ENCODE peak calls at places on chromosomes 4 and X, in five cellular contexts. A is suprapubic skin; N is A673; Y is CD4-positive, alpha-beta memory T cell; I is psoas muscle. C is an unnamed sample. For H3K4me1, the result is how much of the 10 kb centered on the place peaks cover.

GRCh38 chr4:3469386-3470243 is 6.5 kb downstream of the DOK7 start:
- DNase-seq in N (no peak), Y (no peak), I (peak), A (no peak), C (no peak)

GRCh38 chr4:137032242-137032641 is 500.1 kb downstream of the PCDH18 start:
- DNase-seq in I (no peak), N (peak), A (no peak), Y (no peak), C (no peak)

GRCh38 chr4:30801876-30802275 is 81.7 kb downstream of the PCDH7 start:
- DNase-seq in A (no peak), Y (no peak), N (no peak), I (no peak), C (no peak)

GRCh38 chrX:71809886-71810285 is 46.7 kb downstream of the CXorf49B start:
- DNase-seq in A (no peak), I (no peak), Y (no peak), N (no peak), C (no peak)

GRCh38 chrX:115013705-115014104 is 3.7 kb downstream of the IL13RA2 start:
- DNase-seq in A (no peak), N (no peak), Y (no peak), I (no peak), C (no peak)

GRCh38 chrX:102067966-102068723 is 57.3 kb upstream of the TCEAL2 start:
- DNase-seq in N (peak), A (no peak), I (no peak), Y (peak), C (peak)

GRCh38 chr4:26325191-26325590 is 4.4 kb downstream of the RBPJ start:
- DNase-seq in I (no peak), N (peak), Y (peak), A (no peak), C (no peak)

GRCh38 chrX:68829594-68830485 is 1.0 kb downstream of the EFNB1 start:
- DNase-seq in A (no peak), N (no peak), Y (peak), I (peak), C (no peak)

GRCh38 chrX:154349359-154349935 is 25.0 kb downstream of the FLNA start:
- DNase-seq in Y (no peak), I (peak), N (no peak), A (no peak), C (peak)

GRCh38 chr4:182143822-182144620 is 99.2 kb upstream of the TENM3 start:
- DNase-seq in A (no peak), N (peak), I (peak), Y (no peak), C (no peak)

GRCh38 chr4:155999743-156000142 is 46.1 kb upstream of the CTSO start:
- DNase-seq in A (no peak), I (peak), N (peak), Y (no peak), C (no peak)

GRCh38 chrX:44017726-44018125 is 44.5 kb upstream of the NDP start:
- DNase-seq in N (no peak), I (no peak), A (no peak), Y (no peak), C (no peak)

GRCh38 chr4:1564535-1565375 is 119.4 kb downstream of the FAM53A start:
- DNase-seq in N (no peak), A (no peak), Y (no peak), I (peak), C (no peak)

GRCh38 chrX:151723156-151723760 is 7.4 kb downstream of the FATE1 start:
- DNase-seq in Y (no peak), A (peak), N (no peak), I (no peak), C (no peak)

GRCh38 chr4:112279882-112280315 is 5.8 kb downstream of the TIFA start:
- DNase-seq in Y (no peak), I (no peak), A (no peak), N (no peak), C (no peak)

GRCh38 chr4:86614896-86615295 is 20.8 kb downstream of the PTPN13 start:
- DNase-seq in Y (no peak), A (no peak), N (no peak), I (no peak), C (no peak)

GRCh38 chr4:119498520-119498919 is 130.1 kb downstream of the PDE5A start:
- DNase-seq in Y (no peak), I (no peak), A (no peak), N (no peak), C (no peak)

GRCh38 chr4:68748181-68748981 is 67.4 kb upstream of the UGT2B10 start:
- DNase-seq in A (no peak), Y (no peak), N (peak), I (no peak), C (no peak)

GRCh38 chr4:678765-679481 is 4.6 kb downstream of the MYL5 start:
- DNase-seq in Y (no peak), A (no peak), N (no peak), I (no peak), C (no peak)

GRCh38 chr4:159298502-159298901 is 195.6 kb downstream of the RAPGEF2 start:
- DNase-seq in Y (no peak), A (no peak), N (no peak), I (no peak), C (no peak)

GRCh38 chr4:47623916-47624554 is 139.0 kb downstream of the ATP10D start:
- DNase-seq in A (no peak), N (no peak), I (no peak), Y (no peak), C (no peak)

GRCh38 chr4:158255727-158256324 is 45.5 kb downstream of the TMEM144 start:
- DNase-seq in Y (no peak), N (peak), I (no peak), A (no peak), C (no peak)

GRCh38 chr4:99087887-99088484 is 602 bp downstream of the ADH5 start:
- DNase-seq in I (peak), A (peak), Y (peak), N (peak), C (no peak)

GRCh38 chrX:71637848-71638247 is 19.5 kb upstream of the CXCR3 start:
- DNase-seq in Y (no peak), N (no peak), A (no peak), I (no peak), C (no peak)

GRCh38 chr4:145481164-145481941 is at the start of gene SMAD1:
- DNase-seq in N (peak), I (peak), A (peak), Y (peak), C (no peak)

GRCh38 chrX:63958134-63958865 is 173.3 kb upstream of the ARHGEF9 start:
- DNase-seq in I (no peak), N (no peak), A (no peak), Y (no peak), C (no peak)

GRCh38 chr4:40283968-40284367 is 51.2 kb upstream of the CHRNA9 start:
- DNase-seq in A (no peak), I (no peak), N (peak), Y (peak), C (peak)

GRCh38 chr4:154618708-154619315 is 6.4 kb upstream of the FGG start:
- DNase-seq in N (peak), Y (peak), A (no peak), I (no peak), C (no peak)

GRCh38 chr4:646460-646859 is 21.1 kb downstream of the PDE6B start:
- DNase-seq in A (no peak), Y (no peak), I (no peak), N (no peak), C (no peak)

GRCh38 chr4:36997727-36998126 is 246.8 kb upstream of the NWD2 start:
- DNase-seq in N (no peak), A (no peak), Y (no peak), I (no peak), C (no peak)

GRCh38 chrX:85243761-85244410 is at the start of the genes SATL1 and ZNF711:
- DNase-seq in N (peak), I (peak), Y (no peak), A (peak), C (peak)

GRCh38 chrX:139691493-139691842 is 16.5 kb downstream of the MCF2 start:
- DNase-seq in N (no peak), Y (no peak), A (no peak), I (no peak), C (no peak)

GRCh38 chr4:134787315-134787714 is 585.7 kb upstream of the PABPC4L start:
- DNase-seq in Y (no peak), I (no peak), A (no peak), N (no peak), C (no peak)

DNA sequence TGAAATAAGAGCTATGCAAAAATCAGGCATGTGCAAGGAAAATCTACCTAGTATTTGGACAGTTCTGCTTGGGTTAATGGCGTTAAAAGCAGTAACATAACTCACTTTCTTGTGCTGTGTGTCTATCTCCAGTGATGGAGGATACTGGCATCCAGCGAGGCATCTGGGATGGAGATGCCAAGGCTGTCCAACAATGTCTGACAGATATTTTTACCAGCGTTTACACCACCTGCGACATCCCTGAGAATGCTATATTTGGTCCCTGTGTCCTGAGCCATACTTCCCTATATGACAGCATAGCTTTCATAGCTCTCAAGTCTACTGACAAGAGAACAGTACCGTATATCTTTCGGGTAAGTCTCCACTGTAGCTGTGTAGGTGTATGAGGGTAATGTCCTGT is 2.6 kb downstream of the PRDM8 start:
- DNase-seq in Y (no peak), A (no peak), N (no peak), I (no peak), C (no peak)
- H3K4me1 ChIP-seq in Y (under half), A (under half), N (under half), I (under half), C (under half)

GRCh38 chr4:85509882-85510631 is 35.1 kb downstream of the ARHGAP24 start:
- DNase-seq in I (no peak), Y (no peak), A (no peak), N (no peak), C (no peak)
- H3K4me1 ChIP-seq in I (under half), Y (under half), A (under half), N (under half), C (under half)

GRCh38 chr4:168664242-168664897 is 167.5 kb downstream of the PALLD start:
- DNase-seq in N (no peak), Y (no peak), A (no peak), I (no peak), C (no peak)

GRCh38 chr4:168667397-168667796 is 170.5 kb downstream of the PALLD start:
- DNase-seq in N (no peak), Y (no peak), A (no peak), I (no peak), C (no peak)

GRCh38 chr4:168659971-168660465 is 163.2 kb downstream of the PALLD start:
- DNase-seq in Y (no peak), N (no peak), A (no peak), I (no peak), C (no peak)

GRCh38 chr4:168666531-168666930 is 169.7 kb downstream of the PALLD start:
- DNase-seq in N (peak), I (no peak), Y (no peak), A (no peak), C (no peak)

DNA sequence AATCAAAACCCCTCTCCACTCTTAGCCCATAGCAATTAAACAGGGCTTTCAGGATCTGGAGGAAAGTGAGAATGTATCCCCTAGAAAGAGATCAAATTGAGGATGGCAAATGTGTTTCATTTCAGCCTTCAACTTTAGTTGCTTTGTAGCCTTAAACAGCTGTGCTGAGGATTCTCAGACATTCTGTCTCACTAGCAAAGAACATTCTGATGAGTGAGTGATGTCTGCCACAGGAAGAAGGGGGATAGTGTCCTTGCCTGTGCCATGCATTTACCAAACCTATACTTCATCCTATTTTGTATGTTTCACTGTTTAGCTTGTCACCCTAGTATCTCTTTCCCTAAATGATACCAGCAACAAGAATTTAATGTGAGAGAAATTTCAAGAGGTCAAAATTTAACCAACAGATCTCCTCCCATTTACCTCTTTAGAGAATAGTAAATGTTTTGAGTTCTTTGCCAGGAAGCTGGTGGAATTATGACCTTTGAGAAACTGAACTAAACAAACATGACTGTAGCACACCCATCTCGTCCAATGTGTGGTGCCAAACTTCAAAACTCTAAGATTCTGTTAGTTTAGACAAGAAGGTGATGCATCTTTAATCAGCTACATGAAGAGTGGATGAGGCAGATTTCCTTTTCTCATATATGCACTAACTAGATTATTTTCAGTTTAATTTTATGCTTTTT is 165.6 kb downstream of the PALLD start:
- DNase-seq in I (no peak), A (no peak), Y (no peak), N (no peak), C (no peak)
- H3K4me1 ChIP-seq in I (under half), A (under half), Y (under half), N (under half), C (under half)

DNA sequence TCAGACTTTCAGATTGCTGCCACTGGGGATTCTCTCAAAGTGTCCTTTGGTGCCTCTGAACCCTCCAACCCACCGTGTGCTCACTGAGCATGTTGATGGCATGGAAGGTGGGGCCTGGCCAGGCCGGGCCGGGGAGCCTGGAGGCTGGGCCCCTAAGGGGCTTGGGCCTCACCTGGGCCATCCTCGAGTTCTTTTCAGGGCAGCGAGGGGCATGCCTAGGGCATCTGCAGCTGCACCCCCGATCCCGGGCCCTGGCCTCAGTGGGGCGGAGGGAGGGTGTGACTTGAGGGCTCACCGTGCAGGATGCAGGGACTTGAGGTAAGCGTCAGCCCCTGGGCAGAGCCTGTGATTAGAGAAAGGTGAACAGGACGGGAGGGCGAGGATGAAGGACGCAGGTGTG is 1.6 kb upstream of the SH3TC1 start:
- DNase-seq in A (no peak), I (no peak), N (no peak), Y (no peak), C (no peak)
- H3K4me1 ChIP-seq in A (half or more), I (under half), N (under half), Y (under half), C (under half)

GRCh38 chrX:54922547-54922946 is 1.9 kb downstream of the TRO start:
- DNase-seq in A (no peak), I (no peak), N (no peak), Y (no peak), C (no peak)
- H3K4me1 ChIP-seq in A (under half), I (under half), N (under half), Y (under half), C (under half)

GRCh38 chrX:48938721-48939416 is 18.5 kb downstream of the OTUD5 start:
- DNase-seq in A (no peak), Y (peak), N (no peak), I (no peak), C (peak)

GRCh38 chrX:48933757-48934156 is 14.9 kb upstream of the PIM2 start:
- DNase-seq in Y (no peak), N (no peak), I (no peak), A (no peak), C (no peak)

GRCh38 chrX:48937065-48937907 is 18.5 kb upstream of the PIM2 start:
- DNase-seq in I (peak), A (peak), N (no peak), Y (peak), C (peak)

GRCh38 chrX:48936429-48937064 is 17.7 kb upstream of the PIM2 start:
- DNase-seq in N (no peak), Y (no peak), A (no peak), I (no peak), C (no peak)

DNA sequence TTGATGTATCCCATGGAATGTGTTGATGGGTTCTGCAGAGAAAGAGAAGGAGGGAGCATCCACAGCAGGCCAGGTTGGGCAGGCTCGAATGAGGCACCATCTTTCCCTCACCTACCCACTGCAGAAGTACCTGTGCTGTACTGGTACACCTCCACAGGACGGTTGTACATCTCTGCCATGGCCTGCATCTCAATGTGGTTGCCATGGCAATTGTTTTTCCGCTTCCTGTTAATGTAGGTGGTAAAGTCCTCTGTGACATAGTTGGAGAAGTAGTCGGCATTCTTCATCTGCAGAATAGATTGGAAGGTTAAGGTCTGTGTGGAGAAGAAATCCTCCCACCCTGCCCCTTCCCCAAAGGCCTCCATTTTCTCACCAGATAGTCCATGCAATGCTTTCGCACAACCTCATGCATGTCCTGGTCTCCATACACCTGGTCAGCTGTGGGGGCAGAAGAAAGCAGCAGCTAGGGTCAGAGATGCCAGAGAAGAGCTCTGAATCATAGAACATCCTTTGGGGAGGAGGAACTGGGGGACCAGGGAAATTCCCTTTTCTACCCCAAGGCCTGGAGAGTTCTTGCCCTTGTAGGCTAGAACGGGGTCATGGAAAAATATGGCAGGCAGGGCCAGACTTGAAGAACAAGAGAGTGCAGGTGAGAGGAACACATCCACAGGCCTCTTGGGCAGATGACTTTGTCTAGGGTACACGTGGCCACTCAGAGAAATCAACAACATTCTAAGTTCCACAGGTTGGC is 15.9 kb upstream of the PIM2 start:
- DNase-seq in Y (peak), I (no peak), A (no peak), N (no peak), C (peak)
- H3K4me1 ChIP-seq in Y (half or more), I (under half), A (under half), N (under half), C (half or more)

GRCh38 chr4:74012130-74012529 is 13.7 kb upstream of the CXCL5 start:
- DNase-seq in N (no peak), I (no peak), Y (no peak), A (no peak), C (no peak)

GRCh38 chr4:74014332-74014731 is 15.9 kb upstream of the CXCL5 start:
- DNase-seq in N (no peak), Y (no peak), I (no peak), A (no peak), C (no peak)

GRCh38 chr4:74016068-74016467 is 17.6 kb upstream of the CXCL5 start:
- DNase-seq in A (no peak), Y (no peak), I (no peak), N (no peak), C (no peak)

GRCh38 chr4:74015126-74015780 is 16.8 kb upstream of the CXCL5 start:
- DNase-seq in I (no peak), A (no peak), N (no peak), Y (no peak), C (no peak)

GRCh38 chr4:74013269-74013668 is 14.8 kb upstream of the CXCL5 start:
- DNase-seq in I (no peak), N (no peak), Y (no peak), A (no peak), C (no peak)
- H3K4me1 ChIP-seq in I (under half), N (under half), Y (under half), A (under half), C (under half)

DNA sequence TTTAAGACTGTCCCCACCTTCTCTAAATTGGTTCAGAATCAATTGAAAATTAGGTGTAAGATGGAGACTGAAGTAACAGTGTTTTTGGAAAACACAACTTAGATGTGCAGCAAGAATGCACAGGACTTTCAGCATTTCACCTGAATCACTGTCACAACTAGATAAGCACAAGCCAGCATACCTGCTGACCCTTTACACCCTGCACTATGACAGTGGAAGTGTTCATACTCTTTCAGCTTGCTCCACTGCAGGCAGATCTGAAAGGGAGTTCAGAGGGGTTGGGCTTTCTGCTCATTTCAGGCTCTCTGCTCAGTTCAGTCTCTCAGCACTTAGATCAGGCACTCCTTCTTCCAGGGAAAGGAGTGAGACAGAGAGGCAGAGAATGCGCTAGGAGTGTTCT is 22.8 kb downstream of the DCUN1D4 start:
- DNase-seq in Y (no peak), A (no peak), I (no peak), N (no peak), C (no peak)
- H3K4me1 ChIP-seq in Y (under half), A (under half), I (under half), N (under half), C (under half)

DNA sequence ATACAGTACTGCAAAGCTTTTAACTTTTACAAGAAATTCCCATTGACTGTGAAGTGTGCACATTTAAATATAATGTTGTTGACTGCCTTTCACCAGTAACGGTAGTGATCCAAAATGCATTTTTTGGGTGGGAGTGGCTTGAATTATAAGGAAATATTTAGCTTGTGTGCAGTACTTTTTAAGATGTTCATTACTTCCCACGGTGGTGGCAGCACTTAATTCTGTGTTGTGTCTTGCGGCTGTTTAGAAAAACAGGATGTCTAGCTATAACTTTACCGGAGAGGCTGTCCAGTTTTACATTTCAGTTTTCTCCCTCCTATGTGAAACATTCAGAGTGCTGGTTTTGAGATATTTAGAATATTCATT is 1.7 kb downstream of the TMEM131L start:
- DNase-seq in A (no peak), N (no peak), Y (peak), I (no peak), C (peak)
- H3K4me1 ChIP-seq in A (under half), N (under half), Y (half or more), I (half or more), C (under half)

C was measured in CD8-positive, alpha-beta memory T cell.